ENCODE peak calls at places on chromosome 20, in four cellular contexts. U is brain microvascular endothelial cell; N is T-helper 1 cell; H is activated naive CD4-positive, alpha-beta T cell treated with anti-CD3 and anti-CD28 coated beads for 36 hours. V is an unnamed sample.
A peak's percentile ranks its signal among the peaks of the same experiment; 100 is the strongest.

GRCh38 chr20:298755-299391 is 1.5 kb downstream of the ZCCHC3 start:
- DNase-seq in U (no peak), N (no peak), H (no peak), V (no peak)

GRCh38 chr20:53579581-53580375 is 13.9 kb downstream of the ZNF217 start:
- DNase-seq in U (no peak), N (no peak), H (peak; percentile 45), V (no peak)

GRCh38 chr20:17835240-17835940 is 133.2 kb downstream of the SNX5 start:
- DNase-seq in U (peak; percentile 77), N (no peak), H (no peak), V (no peak)

GRCh38 chr20:2219481-2220006 is 76.3 kb upstream of the TGM3 start:
- DNase-seq in U (no peak), N (no peak), H (no peak), V (no peak)

GRCh38 chr20:49575551-49576060 is 7.7 kb upstream of the PTGIS start:
- DNase-seq in U (no peak), N (no peak), H (no peak), V (peak; percentile 38)

GRCh38 chr20:3768342-3769130 is 983 bp upstream of the ADISSP start:
- DNase-seq in U (peak; percentile 74), N (peak; percentile 81), H (peak; percentile 73), V (peak; percentile 95)

GRCh38 chr20:25303292-25304024 is 55.6 kb downstream of the PYGB start:
- DNase-seq in U (no peak), N (no peak), H (no peak), V (no peak)

GRCh38 chr20:8790442-8791074 is 278.3 kb upstream of the PLCB4 start:
- DNase-seq in U (peak; percentile 61), N (no peak), H (peak; percentile 35), V (no peak)

GRCh38 chr20:57312138-57312537 is 17.5 kb upstream of the SPO11 start:
- DNase-seq in U (no peak), N (no peak), H (no peak), V (no peak)

GRCh38 chr20:60553095-60553494 is 594.9 kb downstream of the CDH26 start:
- DNase-seq in U (no peak), N (no peak), H (no peak), V (no peak)

GRCh38 chr20:42308980-42309524 is 690.9 kb upstream of the CHD6 start:
- DNase-seq in U (no peak), N (no peak), H (no peak), V (no peak)

GRCh38 chr20:62734881-62735280 is 26.2 kb downstream of the NTSR1 start:
- DNase-seq in U (no peak), N (no peak), H (no peak), V (peak; percentile 67)

GRCh38 chr20:50048420-50049166 is 64.4 kb downstream of the UBE2V1 start:
- DNase-seq in U (no peak), N (no peak), H (no peak), V (no peak)